ENCODE peak calls at places on chromosomes 6 and 20, in nine cellular contexts. Y, L, H, P, I, K, E, A and G are unnamed samples.

GRCh38 chr6:131949615-131949908 is 1.6 kb downstream of the CCN2 start:
- DNase-seq in Y (no peak), L (no peak), H (no peak), P (no peak), I (peak; percentile 97), K (peak; percentile 92), E (no peak), A (no peak), G (no peak)

GRCh38 chr6:38054526-38054925 is 235.0 kb downstream of the ZFAND3 start:
- DNase-seq in Y (no peak), L (no peak), H (no peak), P (no peak), I (no peak), K (no peak), E (no peak), A (no peak), G (no peak)

GRCh38 chr6:69398729-69399128 is 398.1 kb downstream of the LMBRD1 start:
- DNase-seq in Y (no peak), L (no peak), H (no peak), P (no peak), I (peak; percentile 35), K (no peak), E (no peak), A (peak; percentile 54), G (no peak)

GRCh38 chr20:4060054-4060795 is 44.9 kb upstream of the RNF24 start:
- DNase-seq in Y (no peak), L (no peak), H (peak; percentile 33), P (no peak), I (no peak), K (no peak), E (peak; percentile 8), A (no peak), G (no peak)

GRCh38 chr20:41476013-41476441 is 109.4 kb upstream of the EMILIN3 start:
- DNase-seq in Y (peak; percentile 95), L (no peak), H (no peak), P (no peak), I (peak; percentile 67), K (peak; percentile 91), E (no peak), A (peak; percentile 11), G (no peak)

GRCh38 chr6:148385379-148385778 is 42.7 kb downstream of the SASH1 start:
- DNase-seq in Y (no peak), L (no peak), H (no peak), P (no peak), I (no peak), K (no peak), E (no peak), A (no peak), G (no peak)

GRCh38 chr6:34912715-34913464 is 23.8 kb downstream of the ANKS1A start:
- DNase-seq in Y (peak; percentile 71), L (no peak), H (peak; percentile 32), P (no peak), I (peak; percentile 59), K (peak; percentile 95), E (peak; percentile 60), A (no peak), G (no peak)

GRCh38 chr6:168016176-168016620 is 18.7 kb downstream of the KIF25 start:
- DNase-seq in Y (no peak), L (no peak), H (no peak), P (no peak), I (no peak), K (no peak), E (no peak), A (no peak), G (no peak)

GRCh38 chr20:9112541-9113515 is 43.9 kb downstream of the PLCB4 start:
- DNase-seq in Y (peak; percentile 56), L (no peak), H (no peak), P (no peak), I (peak; percentile 71), K (peak; percentile 87), E (no peak), A (peak; percentile 10), G (no peak)

GRCh38 chr6:125746731-125747588 is 2.5 kb upstream of the HEY2 start:
- DNase-seq in Y (peak; percentile 50), L (no peak), H (no peak), P (peak; percentile 59), I (peak; percentile 50), K (peak; percentile 73), E (no peak), A (peak; percentile 82), G (peak; percentile 58)

GRCh38 chr6:121449331-121449730 is 13.9 kb downstream of the GJA1 start:
- DNase-seq in Y (no peak), L (no peak), H (no peak), P (no peak), I (no peak), K (no peak), E (no peak), A (no peak), G (no peak)

GRCh38 chr6:130233332-130233731 is 10.6 kb upstream of the SAMD3 start:
- DNase-seq in Y (no peak), L (no peak), H (no peak), P (no peak), I (no peak), K (peak; percentile 35), E (no peak), A (no peak), G (no peak)

GRCh38 chr20:50121858-50122271 is 8.9 kb upstream of the UBE2V1 start:
- DNase-seq in Y (peak; percentile 58), L (peak; percentile 60), H (no peak), P (no peak), I (no peak), K (peak; percentile 76), E (no peak), A (no peak), G (no peak)

GRCh38 chr6:56845027-56845426 is 109.9 kb upstream of the BEND6 start:
- DNase-seq in Y (no peak), L (no peak), H (no peak), P (no peak), I (no peak), K (no peak), E (no peak), A (no peak), G (no peak)

GRCh38 chr20:18705906-18706305 is 107.7 kb upstream of the SCP2D1 start:
- DNase-seq in Y (no peak), L (no peak), H (no peak), P (no peak), I (no peak), K (peak; percentile 15), E (peak; percentile 3), A (no peak), G (no peak)

GRCh38 chr20:17558154-17558940 is 11.5 kb upstream of the DSTN start:
- DNase-seq in Y (peak; percentile 97), L (peak; percentile 98), H (peak; percentile 48), P (no peak), I (peak; percentile 94), K (peak; percentile 100), E (peak; percentile 85), A (no peak), G (no peak)

GRCh38 chr20:59561228-59561605 is 43.1 kb upstream of the PHACTR3 start:
- DNase-seq in Y (no peak), L (no peak), H (no peak), P (no peak), I (no peak), K (no peak), E (no peak), A (no peak), G (no peak)

GRCh38 chr6:151389640-151390275 is 1.6 kb downstream of the ZBTB2 start:
- DNase-seq in Y (peak; percentile 49), L (peak; percentile 66), H (peak; percentile 25), P (no peak), I (peak; percentile 78), K (peak; percentile 86), E (peak; percentile 35), A (peak; percentile 74), G (no peak)